ENCODE peak calls at places on chromosomes 12 and 14, in four cellular contexts. V, E, J and T are unnamed samples.

GRCh38 chr12:130826151-130826801 is 12.8 kb downstream of the STX2 start:
- DNase-seq in V (peak; percentile 61), E (peak; percentile 87), J (peak; percentile 49), T (no peak)

GRCh38 chr12:108046633-108047032 is 82.5 kb upstream of the WSCD2 start:
- DNase-seq in V (no peak), E (no peak), J (no peak), T (no peak)

GRCh38 chr12:17369556-17369955 is 720.4 kb downstream of the RERGL start:
- DNase-seq in V (no peak), E (no peak), J (no peak), T (no peak)

GRCh38 chr14:54348923-54349615 is 47.7 kb upstream of the CDKN3 start:
- DNase-seq in V (no peak), E (no peak), J (no peak), T (no peak)

GRCh38 chr12:104137902-104138746 is at the start of gene NFYB:
- DNase-seq in V (peak; percentile 96), E (peak; percentile 94), J (peak; percentile 93), T (peak; percentile 96)

GRCh38 chr12:67811437-67812361 is 163.2 kb downstream of the DYRK2 start:
- DNase-seq in V (no peak), E (no peak), J (no peak), T (no peak)

GRCh38 chr12:32305163-32305562 is 94.2 kb upstream of the FGD4 start:
- DNase-seq in V (no peak), E (no peak), J (no peak), T (peak; percentile 58)

GRCh38 chr14:90087433-90087832 is 25.6 kb downstream of the KCNK13 start:
- DNase-seq in V (no peak), E (no peak), J (no peak), T (no peak)

GRCh38 chr12:49092086-49092815 is 2.4 kb downstream of the DHH start:
- DNase-seq in V (peak; percentile 66), E (peak; percentile 93), J (peak; percentile 47), T (peak; percentile 40)

GRCh38 chr12:60441577-60441976 is 845.7 kb downstream of the SLC16A7 start:
- DNase-seq in V (no peak), E (no peak), J (no peak), T (no peak)

GRCh38 chr14:102225936-102226335 is 79.0 kb downstream of the MOK start:
- DNase-seq in V (no peak), E (no peak), J (no peak), T (no peak)

GRCh38 chr12:45415393-45415817 is 199.5 kb downstream of the ANO6 start:
- DNase-seq in V (no peak), E (no peak), J (peak; percentile 54), T (no peak)

GRCh38 chr12:6960291-6961277 is 9.4 kb downstream of the PTPN6 start:
- DNase-seq in V (no peak), E (no peak), J (peak; percentile 42), T (peak; percentile 78)

GRCh38 chr12:88391556-88391955 is 188.7 kb downstream of the KITLG start:
- DNase-seq in V (no peak), E (no peak), J (no peak), T (peak; percentile 59)

GRCh38 chr12:76449572-76449971 is 101.4 kb upstream of the BBS10 start:
- DNase-seq in V (no peak), E (no peak), J (no peak), T (no peak)

GRCh38 chr12:124036117-124037109 is 63.4 kb downstream of the ZNF664 start:
- DNase-seq in V (peak; percentile 49), E (peak; percentile 57), J (peak; percentile 37), T (peak; percentile 10)

GRCh38 chr12:64965920-64966319 is 141.5 kb downstream of the TBC1D30 start:
- DNase-seq in V (no peak), E (no peak), J (no peak), T (no peak)

GRCh38 chr12:113149361-113150150 is at the start of gene CFAP73:
- DNase-seq in V (peak; percentile 82), E (peak; percentile 82), J (peak; percentile 89), T (no peak)

GRCh38 chr14:52119030-52119429 is 50.2 kb upstream of the NID2 start:
- DNase-seq in V (no peak), E (no peak), J (no peak), T (no peak)

GRCh38 chr14:75196468-75196867 is 20.1 kb upstream of the TMED10 start:
- DNase-seq in V (no peak), E (no peak), J (no peak), T (no peak)

GRCh38 chr14:52286659-52287649 is 19.5 kb downstream of the PTGDR start:
- DNase-seq in V (peak; percentile 65), E (no peak), J (no peak), T (no peak)

GRCh38 chr14:21107360-21107781 is 6.5 kb downstream of the TMEM253 start:
- DNase-seq in V (no peak), E (peak; percentile 31), J (peak; percentile 22), T (no peak)

GRCh38 chr14:68124885-68125731 is 305.5 kb downstream of the RAD51B start:
- DNase-seq in V (no peak), E (no peak), J (peak; percentile 53), T (no peak)

GRCh38 chr14:69335421-69335820 is 62.7 kb downstream of the ERH start:
- DNase-seq in V (peak; percentile 36), E (no peak), J (peak; percentile 63), T (no peak)

GRCh38 chr14:98592611-98593170 is 679.3 kb downstream of the BCL11B start:
- DNase-seq in V (no peak), E (no peak), J (no peak), T (no peak)

GRCh38 chr14:45198551-45198950 is 54.5 kb downstream of the MIS18BP1 start:
- DNase-seq in V (no peak), E (no peak), J (no peak), T (no peak)

GRCh38 chr12:108629824-108630476 is 3.7 kb downstream of the SELPLG start:
- DNase-seq in V (peak; percentile 64), E (peak; percentile 83), J (peak; percentile 58), T (peak; percentile 44)

GRCh38 chr14:70822706-70823185 is 13.4 kb upstream of the MAP3K9 start:
- DNase-seq in V (peak; percentile 56), E (no peak), J (peak; percentile 59), T (peak; percentile 17)

DNA sequence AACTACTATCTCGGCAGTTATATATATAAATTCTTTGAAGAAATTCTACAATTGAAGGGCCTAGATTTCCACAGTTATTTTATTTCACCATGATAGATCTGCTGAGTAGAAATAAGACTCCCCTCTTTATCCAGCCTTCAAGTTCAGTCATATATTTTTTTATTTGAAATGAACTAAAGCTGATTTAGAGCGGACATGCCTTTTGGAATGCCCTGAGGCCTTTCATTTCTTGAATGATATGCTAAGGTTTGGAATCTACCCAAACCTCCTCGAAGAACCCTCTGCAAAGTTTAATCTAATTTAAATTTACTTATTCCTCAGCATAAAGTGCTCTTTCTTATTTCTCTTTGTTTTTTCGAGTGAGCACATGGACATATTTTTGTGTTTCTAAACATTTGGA is 15.1 kb downstream of the SIX1 start:
- DNase-seq in V (no peak), E (no peak), J (no peak), T (no peak)
- H3K4me2 ChIP-seq in V (no peak overlapping the region), E (no peak overlapping the region), J (no peak overlapping the region), T (peak overlapping the region; percentile 32)

GRCh38 chr14:29928342-29928640 is 644 bp upstream of the PRKD1 start:
- DNase-seq in V (no peak), E (no peak), J (no peak), T (no peak)

GRCh38 chr14:29926701-29927595 is 699 bp downstream of the PRKD1 start:
- DNase-seq in V (no peak), E (peak; percentile 13), J (peak; percentile 6), T (peak; percentile 40)

GRCh38 chr14:29926228-29926627 is 1.4 kb downstream of the PRKD1 start:
- DNase-seq in V (no peak), E (no peak), J (no peak), T (no peak)

GRCh38 chr14:29925736-29926135 is 1.9 kb downstream of the PRKD1 start:
- DNase-seq in V (no peak), E (no peak), J (no peak), T (no peak)

GRCh38 chr14:29927596-29928341 is at the start of gene PRKD1:
- DNase-seq in V (no peak), E (peak; percentile 70), J (peak; percentile 3), T (peak; percentile 36)
- TF ChIP-seq EZH2 in V (no peak), E (no peak), J (no peak), T (no peak)

GRCh38 chr14:56412453-56413434 is 166.9 kb upstream of the TMEM260 start:
- DNase-seq in V (peak; percentile 71), E (no peak), J (no peak), T (no peak)
- H3K4me2 ChIP-seq in V (peak overlapping the region; percentile 82), E (no peak overlapping the region), J (no peak overlapping the region), T (no peak overlapping the region)

DNA sequence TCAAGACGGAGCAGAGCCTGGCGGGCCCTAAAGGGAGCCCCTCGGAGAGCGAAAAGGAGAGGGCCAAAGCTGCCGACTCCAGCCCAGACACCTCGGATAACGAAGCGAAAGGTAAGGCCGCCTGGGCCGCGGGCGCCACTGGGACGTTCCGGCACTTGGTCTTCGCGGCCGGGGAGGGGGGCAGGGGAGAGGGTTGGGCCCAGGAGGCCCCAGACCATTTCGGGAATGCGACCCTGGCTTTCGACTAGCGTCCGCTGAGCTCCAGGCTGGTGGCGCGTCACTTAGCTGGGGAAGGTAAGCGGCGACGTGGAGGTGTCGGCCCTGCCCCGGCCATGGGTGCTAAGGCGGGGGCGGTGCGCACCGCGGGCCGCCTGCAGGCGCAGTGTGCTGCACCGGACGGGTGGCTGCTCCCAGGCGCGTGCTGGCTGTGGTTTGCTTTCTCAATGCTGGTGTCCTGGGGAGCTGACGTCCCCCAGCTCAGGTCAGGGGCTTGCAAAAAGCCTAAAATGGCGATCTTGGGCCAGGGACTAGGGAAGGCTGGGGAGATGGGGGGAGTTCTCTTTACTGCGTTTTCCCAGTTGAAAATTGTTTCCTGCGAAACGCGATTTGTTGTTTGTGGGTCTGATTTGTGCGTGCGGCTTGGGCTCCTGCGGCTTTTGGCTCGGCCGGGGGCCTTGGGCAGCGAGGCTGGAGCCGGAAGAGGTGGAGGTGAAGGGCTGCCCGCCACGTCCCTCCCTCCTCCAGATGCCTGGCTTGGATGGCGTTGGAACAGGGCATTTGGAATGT is 1.1 kb downstream of the HOXC10 start:
- DNase-seq in V (no peak), E (peak; percentile 39), J (no peak), T (no peak)
- TF ChIP-seq EZH2 in V (no peak), E (no peak), J (no peak), T (no peak)

DNA sequence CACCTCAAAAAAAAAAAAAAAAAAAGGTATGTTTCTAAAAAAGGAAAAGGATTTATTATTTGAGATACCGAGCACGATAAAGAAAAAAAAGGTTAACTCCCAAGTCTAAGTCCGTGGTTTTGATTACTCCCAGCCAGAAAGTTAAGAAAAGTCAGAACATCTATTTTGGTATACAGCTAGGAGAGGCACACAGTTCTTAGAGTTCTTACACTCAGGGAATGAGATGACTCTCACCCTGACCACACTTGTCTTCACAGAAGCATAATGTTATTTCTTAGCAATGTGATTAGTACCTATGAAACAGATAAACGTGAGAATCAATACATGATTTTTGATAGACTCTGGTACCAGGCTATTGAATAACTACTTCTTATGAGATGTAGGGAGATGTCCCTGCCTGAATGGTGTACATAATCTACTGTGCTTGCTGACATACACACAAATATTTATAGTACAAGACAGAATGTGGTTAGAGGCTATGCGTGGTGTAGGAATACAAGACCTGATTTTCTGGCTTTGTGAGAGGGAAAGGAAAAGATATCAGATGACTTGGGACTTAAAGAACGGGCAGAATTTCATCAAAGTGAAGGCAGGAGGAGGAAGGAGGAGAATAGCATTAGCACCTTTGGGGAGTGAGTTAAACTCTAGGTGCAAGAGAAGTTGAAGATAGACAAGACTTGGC is 31.6 kb downstream of the LIMA1 start:
- DNase-seq in V (no peak), E (no peak), J (peak; percentile 36), T (no peak)
- H3K4me2 ChIP-seq in V (no peak overlapping the region), E (no peak overlapping the region), J (peak overlapping the region; percentile 73), T (no peak overlapping the region)